ENCODE peak calls at places on chromosomes 7 and 10, in nine cellular contexts. S, V, G, A, E, U, Q, K and M are unnamed samples. For H3K4me1, the result is how much of the 10 kb centered on the place peaks cover.

GRCh38 chr7:28156401-28156800 is 24.2 kb downstream of the JAZF1 start:
- DNase-seq in S (no peak), V (no peak), G (no peak), A (no peak), E (no peak), U (no peak), Q (no peak), K (no peak), M (no peak)

GRCh38 chr10:115402690-115403089 is 309.5 kb downstream of the ATRNL1 start:
- DNase-seq in S (no peak), V (no peak), G (no peak), A (no peak), E (peak), U (no peak), Q (no peak), K (no peak), M (no peak)

GRCh38 chr10:30784896-30785605 is 155.5 kb upstream of the LYZL2 start:
- DNase-seq in S (peak), V (peak), G (peak), A (peak), E (peak), U (peak), Q (no peak), K (no peak), M (peak)

GRCh38 chr10:22436526-22436892 is 91.2 kb downstream of the SPAG6 start:
- DNase-seq in S (no peak), V (no peak), G (no peak), A (no peak), E (no peak), U (no peak), Q (no peak), K (no peak), M (peak)

GRCh38 chr10:3639546-3639945 is 145.5 kb downstream of the KLF6 start:
- DNase-seq in S (no peak), V (no peak), G (no peak), A (no peak), E (no peak), U (no peak), Q (no peak), K (no peak), M (no peak)

GRCh38 chr7:107398161-107398560 is 71.7 kb upstream of the GPR22 start:
- DNase-seq in S (no peak), V (no peak), G (no peak), A (no peak), E (no peak), U (no peak), Q (no peak), K (no peak), M (no peak)

GRCh38 chr10:27223964-27224363 is 16.6 kb downstream of the ACBD5 start:
- DNase-seq in S (no peak), V (peak), G (no peak), A (no peak), E (peak), U (peak), Q (no peak), K (no peak), M (no peak)

GRCh38 chr7:155780884-155781283 is 31.4 kb downstream of the SHH start:
- DNase-seq in S (no peak), V (peak), G (no peak), A (no peak), E (no peak), U (peak), Q (no peak), K (no peak), M (no peak)

GRCh38 chr10:44981172-44982113 is 2.8 kb upstream of the DEPP1 start:
- DNase-seq in S (peak), V (no peak), G (peak), A (peak), E (peak), U (no peak), Q (peak), K (no peak), M (no peak)

GRCh38 chr7:45347804-45348203 is 190.2 kb downstream of the RAMP3 start:
- DNase-seq in S (no peak), V (no peak), G (no peak), A (no peak), E (peak), U (no peak), Q (no peak), K (no peak), M (no peak)

GRCh38 chr7:77831481-77831880 is 32.9 kb downstream of the PHTF2 start:
- DNase-seq in S (no peak), V (no peak), G (no peak), A (no peak), E (no peak), U (no peak), Q (no peak), K (no peak), M (no peak)

GRCh38 chr7:46764100-46764941 is 817.6 kb downstream of the TNS3 start:
- DNase-seq in S (no peak), V (no peak), G (no peak), A (peak), E (peak), U (peak), Q (peak), K (no peak), M (peak)

GRCh38 chr10:298033-298432 is 162.8 kb downstream of the ZMYND11 start:
- DNase-seq in S (no peak), V (no peak), G (no peak), A (no peak), E (no peak), U (no peak), Q (no peak), K (no peak), M (no peak)

GRCh38 chr10:103756277-103756869 is 99.0 kb downstream of the SH3PXD2A start:
- DNase-seq in S (no peak), V (no peak), G (no peak), A (no peak), E (no peak), U (no peak), Q (no peak), K (no peak), M (peak)

GRCh38 chr10:121079226-121079625 is 228.1 kb downstream of the WDR11 start:
- DNase-seq in S (no peak), V (no peak), G (no peak), A (no peak), E (no peak), U (no peak), Q (no peak), K (no peak), M (no peak)

GRCh38 chr10:11546581-11546980 is 64.9 kb downstream of the USP6NL start:
- DNase-seq in S (no peak), V (no peak), G (no peak), A (no peak), E (peak), U (no peak), Q (no peak), K (no peak), M (no peak)

GRCh38 chr10:11057448-11057847 is 39.8 kb downstream of the CELF2 start:
- DNase-seq in S (no peak), V (no peak), G (peak), A (no peak), E (no peak), U (no peak), Q (no peak), K (no peak), M (no peak)

GRCh38 chr7:108415821-108416536 is 40.3 kb downstream of the NRCAM start:
- DNase-seq in S (no peak), V (no peak), G (no peak), A (no peak), E (no peak), U (no peak), Q (no peak), K (no peak), M (no peak)

GRCh38 chr7:31934551-31934950 is 135.7 kb downstream of the PDE1C start:
- DNase-seq in S (no peak), V (no peak), G (no peak), A (no peak), E (no peak), U (no peak), Q (no peak), K (no peak), M (no peak)

GRCh38 chr7:78605131-78605530 is 806.6 kb downstream of the PHTF2 start:
- DNase-seq in S (no peak), V (no peak), G (no peak), A (no peak), E (peak), U (no peak), Q (no peak), K (no peak), M (no peak)

GRCh38 chr10:89389254-89389653 is 3.2 kb upstream of the IFIT1 start:
- DNase-seq in S (no peak), V (no peak), G (no peak), A (no peak), E (peak), U (no peak), Q (peak), K (no peak), M (no peak)

GRCh38 chr10:23396695-23397094 is 42.2 kb upstream of the OTUD1 start:
- DNase-seq in S (no peak), V (no peak), G (no peak), A (no peak), E (no peak), U (no peak), Q (no peak), K (no peak), M (no peak)

GRCh38 chr7:77933394-77933793 is 134.8 kb downstream of the PHTF2 start:
- DNase-seq in S (no peak), V (no peak), G (no peak), A (no peak), E (peak), U (no peak), Q (peak), K (no peak), M (no peak)

GRCh38 chr10:131777162-131777561 is 123.6 kb upstream of the PPP2R2D start:
- DNase-seq in S (no peak), V (no peak), G (no peak), A (no peak), E (no peak), U (no peak), Q (no peak), K (no peak), M (no peak)

GRCh38 chr10:17703706-17704105 is 48.3 kb upstream of the TMEM236 start:
- DNase-seq in S (no peak), V (no peak), G (no peak), A (no peak), E (no peak), U (no peak), Q (no peak), K (no peak), M (no peak)

GRCh38 chr10:93701903-93702277 is 502 bp downstream of the FRA10AC1 start:
- DNase-seq in S (no peak), V (no peak), G (peak), A (no peak), E (peak), U (no peak), Q (no peak), K (no peak), M (no peak)

GRCh38 chr7:148906707-148907498 is 22.8 kb upstream of the EZH2 start:
- DNase-seq in S (no peak), V (no peak), G (no peak), A (no peak), E (no peak), U (no peak), Q (no peak), K (no peak), M (no peak)

GRCh38 chr7:133796778-133797177 is 330.4 kb upstream of the LRGUK start:
- DNase-seq in S (no peak), V (no peak), G (no peak), A (no peak), E (no peak), U (no peak), Q (no peak), K (no peak), M (no peak)

GRCh38 chr7:2440608-2441245 is 35.5 kb downstream of the GRIFIN start:
- DNase-seq in S (no peak), V (no peak), G (no peak), A (no peak), E (no peak), U (peak), Q (no peak), K (no peak), M (no peak)

DNA sequence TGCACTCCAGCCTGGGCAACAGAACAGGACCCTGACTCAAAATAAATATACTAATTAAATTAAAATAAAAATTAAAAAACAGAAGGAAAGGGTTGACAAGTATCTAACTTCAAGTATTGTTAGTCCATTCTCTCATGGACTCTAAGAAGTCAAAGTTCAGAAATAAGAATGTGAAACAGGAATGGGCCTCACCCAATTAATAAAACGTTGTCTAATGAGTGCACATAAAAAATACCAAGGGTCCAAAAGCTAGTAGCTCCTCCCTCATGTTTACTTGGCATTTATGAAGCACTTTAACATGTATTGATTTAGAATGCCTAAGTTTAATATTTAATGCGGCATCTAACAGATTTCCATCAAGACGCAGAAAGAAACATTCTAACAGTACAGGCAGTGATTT is 18.9 kb downstream of the FAM171A1 start:
- DNase-seq in S (no peak), V (no peak), G (no peak), A (no peak), E (no peak), U (no peak), Q (no peak), K (no peak), M (no peak)
- H3K4me1 ChIP-seq in S (under half), V (under half), G (under half), A (under half), E (under half), U (under half), Q (under half), K (under half), M (under half)

DNA sequence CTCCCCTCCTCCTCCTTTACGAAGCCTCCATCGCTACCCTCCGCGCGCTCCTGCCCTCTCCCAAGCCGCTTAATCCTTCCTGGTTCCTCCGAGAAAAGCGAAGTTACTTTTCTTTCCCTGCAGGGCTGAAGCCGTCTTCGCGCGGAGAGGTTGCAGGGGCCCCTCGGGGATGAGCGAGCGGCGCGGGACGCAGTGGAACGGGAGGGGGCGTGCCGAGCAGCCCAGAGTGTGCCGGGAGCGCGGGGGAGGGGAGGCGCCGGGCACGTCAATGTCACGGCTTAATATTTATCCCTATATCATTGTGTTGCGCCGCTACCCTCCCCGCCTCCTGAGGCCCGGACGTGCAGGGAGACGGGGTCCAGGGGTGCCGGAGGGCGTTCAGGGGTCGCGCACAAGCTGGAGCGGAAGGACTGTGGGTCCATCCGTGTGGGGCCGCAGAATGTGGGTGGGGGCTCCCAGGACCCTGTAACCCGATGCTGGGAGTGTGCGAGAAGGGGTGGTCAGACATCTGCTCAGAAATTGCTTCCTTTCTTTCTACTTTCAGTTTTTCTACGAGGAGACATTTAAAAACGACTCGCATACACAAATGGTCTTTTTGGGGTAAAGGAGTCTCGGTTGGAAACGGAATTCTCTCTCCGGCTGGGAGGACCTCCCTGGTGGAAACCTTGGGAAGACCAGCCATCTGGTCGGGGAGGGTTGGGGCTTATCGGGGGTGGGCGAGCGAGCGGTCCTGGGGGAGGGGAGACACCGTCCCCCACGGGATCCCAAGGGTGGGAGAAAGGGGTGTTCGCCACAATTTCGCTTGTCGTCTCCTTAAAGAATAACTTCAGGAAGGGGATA is 2.4 kb downstream of the CDK6 start:
- DNase-seq in S (peak), V (peak), G (peak), A (peak), E (peak), U (peak), Q (no peak), K (peak), M (peak)
- TF ChIP-seq POLR2A in S (no peak), V (peak), G (no peak), A (no peak), E (no peak), U (peak), Q (no peak), K (no peak), M (peak)

GRCh38 chr10:99654791-99655190 is 4.5 kb upstream of the ENTPD7 start:
- DNase-seq in S (no peak), V (no peak), G (no peak), A (no peak), E (no peak), U (no peak), Q (no peak), K (no peak), M (no peak)
- H3K4me1 ChIP-seq in S (under half), V (under half), G (under half), A (under half), E (under half), U (under half), Q (under half), K (half or more), M (under half)

GRCh38 chr7:130896898-130897514 is 163.0 kb upstream of the KLF14 start:
- DNase-seq in S (peak), V (peak), G (peak), A (peak), E (peak), U (peak), Q (peak), K (no peak), M (peak)
- TF ChIP-seq POLR2A in S (no peak), V (no peak), G (no peak), A (no peak), E (no peak), U (no peak), Q (peak), K (no peak), M (no peak)